ENCODE peak calls at places on chromosomes 1 and 21, in nine cellular contexts. A is AG10803; I is cardiac fibroblast; R is lung; V is lower leg skin; W is brain microvascular endothelial cell; M is mesenchymal stem cell; T is cardiac muscle cell; C is CD8-positive, alpha-beta memory T cell. N is an unnamed sample.

GRCh38 chr1:183879477-183879876 is 74.6 kb downstream of the RGL1 start:
- DNase-seq in A (no peak), I (peak), R (no peak), V (no peak), W (no peak), M (peak), T (no peak), C (no peak), N (no peak)

GRCh38 chr1:6172549-6172948 is 7.6 kb downstream of the CHD5 start:
- DNase-seq in A (no peak), I (no peak), R (no peak), V (no peak), W (no peak), M (no peak), T (no peak), C (no peak), N (peak)

GRCh38 chr1:194474701-194475100 is 1288.3 kb upstream of the B3GALT2 start:
- DNase-seq in A (no peak), I (no peak), R (no peak), V (no peak), W (no peak), M (no peak), T (no peak), C (no peak), N (no peak)

GRCh38 chr21:45330075-45330781 is 42.5 kb upstream of the POFUT2 start:
- DNase-seq in A (peak), I (peak), R (peak), V (no peak), W (peak), M (peak), T (no peak), C (no peak), N (peak)

GRCh38 chr1:147083919-147084272 is 88.4 kb downstream of the PRKAB2 start:
- DNase-seq in A (no peak), I (no peak), R (no peak), V (no peak), W (no peak), M (no peak), T (peak), C (no peak), N (no peak)

GRCh38 chr1:88462481-88463261 is 221.4 kb upstream of the PKN2 start:
- DNase-seq in A (peak), I (peak), R (no peak), V (no peak), W (no peak), M (peak), T (peak), C (no peak), N (peak)

GRCh38 chr1:116671835-116672234 is 4.3 kb upstream of the IGSF3 start:
- DNase-seq in A (no peak), I (no peak), R (no peak), V (no peak), W (no peak), M (no peak), T (no peak), C (no peak), N (no peak)

GRCh38 chr21:40146201-40146890 is 279.1 kb downstream of the PCP4 start:
- DNase-seq in A (no peak), I (no peak), R (no peak), V (peak), W (no peak), M (no peak), T (no peak), C (no peak), N (no peak)

GRCh38 chr21:43305336-43305665 is 121.6 kb downstream of the SIK1 start:
- DNase-seq in A (no peak), I (no peak), R (no peak), V (no peak), W (no peak), M (no peak), T (no peak), C (no peak), N (no peak)

GRCh38 chr1:22163137-22163536 is 20.2 kb upstream of the WNT4 start:
- DNase-seq in A (no peak), I (no peak), R (no peak), V (no peak), W (no peak), M (no peak), T (no peak), C (no peak), N (peak)

GRCh38 chr1:15123925-15124324 is 29.6 kb upstream of the TMEM51 start:
- DNase-seq in A (no peak), I (no peak), R (no peak), V (no peak), W (no peak), M (no peak), T (no peak), C (no peak), N (peak)

GRCh38 chr1:23751050-23751814 is 8.0 kb downstream of the ELOA start:
- DNase-seq in A (peak), I (peak), R (peak), V (peak), W (peak), M (peak), T (peak), C (no peak), N (peak)

GRCh38 chr1:159197767-159198557 is 6.7 kb upstream of the ACKR1 start:
- DNase-seq in A (peak), I (peak), R (peak), V (peak), W (peak), M (peak), T (peak), C (no peak), N (peak)

GRCh38 chr1:237431448-237431847 is 389.5 kb downstream of the RYR2 start:
- DNase-seq in A (no peak), I (no peak), R (no peak), V (no peak), W (no peak), M (no peak), T (no peak), C (no peak), N (no peak)

GRCh38 chr1:189336115-189337100 is 1141.3 kb downstream of the BRINP3 start:
- DNase-seq in A (no peak), I (no peak), R (no peak), V (no peak), W (no peak), M (no peak), T (no peak), C (no peak), N (no peak)

GRCh38 chr1:3805038-3805437 is 8.7 kb upstream of the LRRC47 start:
- DNase-seq in A (no peak), I (no peak), R (no peak), V (no peak), W (no peak), M (no peak), T (no peak), C (no peak), N (no peak)

GRCh38 chr1:209674957-209675566 is at the start of gene G0S2:
- DNase-seq in A (peak), I (peak), R (peak), V (peak), W (no peak), M (peak), T (peak), C (no peak), N (peak)

GRCh38 chr1:172533511-172534116 is 664 bp downstream of the SUCO start:
- DNase-seq in A (peak), I (peak), R (peak), V (peak), W (no peak), M (peak), T (peak), C (peak), N (no peak)

GRCh38 chr1:198387587-198387986 is 152.9 kb downstream of the ATP6V1G3 start:
- DNase-seq in A (peak), I (peak), R (no peak), V (no peak), W (peak), M (peak), T (peak), C (no peak), N (no peak)

GRCh38 chr21:17139696-17140095 is 373.1 kb upstream of the CXADR start:
- DNase-seq in A (no peak), I (peak), R (no peak), V (no peak), W (no peak), M (no peak), T (no peak), C (no peak), N (no peak)

GRCh38 chr1:27235827-27236226 is 1.4 kb downstream of the WDTC1 start:
- DNase-seq in A (peak), I (peak), R (no peak), V (no peak), W (no peak), M (peak), T (no peak), C (no peak), N (no peak)

GRCh38 chr1:233326319-233326994 is 1.1 kb upstream of the MAP3K21 start:
- DNase-seq in A (no peak), I (no peak), R (no peak), V (no peak), W (no peak), M (peak), T (no peak), C (no peak), N (no peak)

GRCh38 chr1:115412733-115413132 is 74.7 kb upstream of the NGF start:
- DNase-seq in A (no peak), I (no peak), R (no peak), V (no peak), W (no peak), M (no peak), T (no peak), C (no peak), N (no peak)

GRCh38 chr1:9225411-9225785 is 9.2 kb upstream of the H6PD start:
- DNase-seq in A (no peak), I (no peak), R (no peak), V (no peak), W (no peak), M (no peak), T (no peak), C (no peak), N (no peak)

GRCh38 chr1:34266127-34266951 is 89.6 kb downstream of the C1orf94 start:
- DNase-seq in A (peak), I (no peak), R (no peak), V (no peak), W (no peak), M (no peak), T (peak), C (no peak), N (peak)

GRCh38 chr1:236058141-236058626 is 6.7 kb downstream of the NID1 start:
- DNase-seq in A (peak), I (peak), R (no peak), V (no peak), W (no peak), M (peak), T (no peak), C (no peak), N (peak)

GRCh38 chr1:245205396-245205795 is 50.6 kb downstream of the KIF26B start:
- DNase-seq in A (peak), I (no peak), R (no peak), V (no peak), W (no peak), M (no peak), T (no peak), C (no peak), N (no peak)

GRCh38 chr1:229344937-229345684 is 2.3 kb upstream of the CCSAP start:
- DNase-seq in A (peak), I (peak), R (no peak), V (no peak), W (no peak), M (no peak), T (no peak), C (no peak), N (peak)

GRCh38 chr1:229341811-229342304 is 989 bp downstream of the CCSAP start:
- DNase-seq in A (peak), I (peak), R (no peak), V (no peak), W (no peak), M (peak), T (no peak), C (no peak), N (no peak)

GRCh38 chr1:229342902-229343587 is at the start of gene CCSAP:
- DNase-seq in A (peak), I (peak), R (no peak), V (peak), W (no peak), M (peak), T (peak), C (no peak), N (peak)

GRCh38 chr1:229342305-229342901 is 444 bp downstream of the CCSAP start:
- DNase-seq in A (peak), I (peak), R (peak), V (peak), W (peak), M (peak), T (peak), C (peak), N (peak)

DNA sequence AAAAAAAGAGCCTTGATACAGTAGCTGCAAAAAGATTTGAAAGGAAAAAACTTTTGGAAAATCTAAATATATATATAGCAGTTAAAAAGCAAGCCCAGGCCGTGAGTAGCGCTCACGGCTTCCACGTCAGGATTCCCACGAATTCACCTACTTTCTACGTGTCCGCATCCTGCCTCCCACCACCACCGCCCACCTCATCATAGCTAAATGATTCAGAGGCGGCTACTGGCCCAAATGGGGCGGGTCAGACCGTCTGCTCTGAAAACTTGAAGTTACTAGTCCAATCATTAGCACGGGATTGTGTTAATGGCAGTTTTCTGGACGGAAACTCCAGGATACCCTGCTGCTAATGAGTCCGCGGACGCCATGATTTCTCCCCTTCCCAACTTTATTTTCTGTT is 1.3 kb upstream of the CCSAP start:
- DNase-seq in A (no peak), I (no peak), R (no peak), V (no peak), W (no peak), M (no peak), T (no peak), C (no peak), N (peak)
- H3K4me3 ChIP-seq in A (peak), I (no peak), R (no peak), V (no peak), W (no peak), M (peak), T (no peak), C (no peak), N (peak)

DNA sequence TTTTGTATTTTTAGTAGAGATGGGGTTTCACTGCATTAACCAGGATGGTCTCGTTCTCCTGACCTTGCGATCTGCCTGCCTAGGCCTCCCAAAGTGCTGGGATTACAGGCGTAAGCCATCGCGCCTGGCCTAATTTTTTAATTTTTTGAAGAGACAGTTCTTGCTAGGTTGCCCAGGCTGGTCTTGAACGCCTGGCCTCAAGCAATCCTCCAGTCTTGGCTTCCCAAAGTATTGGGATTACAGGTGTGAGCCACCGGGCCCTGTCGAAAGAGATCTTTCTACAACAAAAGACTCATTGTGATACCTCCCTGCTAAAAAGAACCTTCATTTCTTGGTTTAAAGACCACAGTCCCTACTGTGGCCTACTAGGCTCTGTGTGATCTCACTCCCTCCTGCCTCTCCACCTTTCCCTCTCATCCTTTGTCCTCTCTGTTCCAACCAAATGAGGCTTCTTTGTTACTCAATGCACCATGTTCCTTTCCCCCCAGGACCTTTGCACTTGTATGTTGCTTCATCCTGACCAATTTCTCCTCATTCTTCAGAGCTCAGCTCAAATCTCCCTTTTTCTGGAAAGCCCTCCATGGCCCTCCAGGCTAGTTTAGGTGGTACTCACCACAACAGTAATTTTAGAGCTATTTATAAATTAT is 1.5 kb upstream of the GPX7 start:
- DNase-seq in A (no peak), I (no peak), R (no peak), V (no peak), W (no peak), M (no peak), T (no peak), C (no peak), N (no peak)
- H3K4me3 ChIP-seq in A (no peak), I (no peak), R (no peak), V (no peak), W (no peak), M (no peak), T (no peak), C (no peak), N (no peak)

GRCh38 chr1:84598846-84599741 is 24.9 kb upstream of the CTBS start:
- DNase-seq in A (peak), I (peak), R (no peak), V (no peak), W (peak), M (peak), T (no peak), C (no peak), N (peak)
- H3K4me3 ChIP-seq in A (no peak), I (peak), R (no peak), V (no peak), W (no peak), M (peak), T (no peak), C (no peak), N (peak)

GRCh38 chr1:7679159-7679872 is 91.8 kb upstream of the VAMP3 start:
- DNase-seq in A (no peak), I (no peak), R (no peak), V (no peak), W (no peak), M (no peak), T (no peak), C (no peak), N (peak)
- H3K4me3 ChIP-seq in A (no peak), I (no peak), R (no peak), V (no peak), W (no peak), M (no peak), T (peak), C (no peak), N (no peak)

DNA sequence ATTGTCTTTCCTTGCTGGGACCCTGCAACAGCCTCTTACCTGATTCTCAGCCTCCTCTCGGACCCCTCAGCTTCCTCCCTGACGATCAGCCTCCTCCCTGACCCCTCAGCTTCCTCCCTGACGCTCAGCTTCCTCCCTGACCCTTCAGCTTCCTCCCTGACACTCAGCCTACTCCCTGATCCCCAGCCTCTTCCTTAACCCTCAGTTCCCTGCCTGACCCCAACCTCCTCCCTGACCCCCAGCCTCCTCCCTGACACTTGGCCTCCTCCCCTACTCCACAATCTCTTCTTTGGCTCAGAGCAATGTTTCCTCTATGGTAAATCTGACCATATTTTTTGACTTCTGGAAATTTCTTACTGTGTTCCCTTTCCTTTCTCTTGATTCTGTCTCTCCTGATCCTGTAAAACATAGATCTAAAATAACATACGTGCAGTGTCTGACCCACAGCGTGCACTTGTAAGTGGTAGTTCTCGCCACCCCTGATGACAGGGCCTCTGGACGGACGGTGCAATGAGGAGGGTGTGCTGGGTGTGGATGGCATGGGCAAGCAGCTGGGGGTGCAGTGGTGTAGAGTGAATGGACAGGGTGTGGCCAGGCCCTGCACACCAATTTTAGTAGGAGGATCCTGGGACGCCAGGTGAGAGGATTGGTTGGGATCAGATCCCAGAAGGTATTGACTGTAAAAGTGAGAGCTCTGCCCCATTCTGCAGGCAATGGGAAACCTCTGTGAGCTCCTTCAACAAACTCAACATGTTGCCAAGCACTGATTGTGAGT is 264.1 kb downstream of the FOXD2 start:
- DNase-seq in A (no peak), I (no peak), R (no peak), V (no peak), W (no peak), M (no peak), T (no peak), C (no peak), N (no peak)
- H3K4me3 ChIP-seq in A (no peak), I (no peak), R (no peak), V (no peak), W (no peak), M (no peak), T (no peak), C (no peak), N (no peak)

DNA sequence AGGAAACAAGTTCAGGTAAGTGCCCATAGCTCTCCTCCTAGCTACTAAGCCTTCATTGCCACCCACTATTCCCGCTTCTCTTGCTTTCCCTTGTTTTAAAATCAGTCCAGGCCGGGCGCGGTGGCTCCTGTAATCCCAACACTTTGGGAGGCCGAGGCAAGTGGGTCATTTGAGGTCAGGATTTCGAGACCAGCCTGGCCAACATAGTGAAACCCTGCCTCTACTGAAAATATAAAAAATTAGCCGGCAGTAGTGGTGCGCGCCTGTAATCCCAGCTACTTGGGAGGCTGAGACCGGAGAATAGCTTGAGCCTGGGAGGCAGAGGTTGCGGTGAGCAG is 4.4 kb upstream of the CTTNBP2NL start:
- DNase-seq in A (no peak), I (no peak), R (peak), V (no peak), W (no peak), M (no peak), T (no peak), C (no peak), N (no peak)
- H3K4me3 ChIP-seq in A (peak), I (peak), R (no peak), V (no peak), W (no peak), M (peak), T (no peak), C (no peak), N (peak)

DNA sequence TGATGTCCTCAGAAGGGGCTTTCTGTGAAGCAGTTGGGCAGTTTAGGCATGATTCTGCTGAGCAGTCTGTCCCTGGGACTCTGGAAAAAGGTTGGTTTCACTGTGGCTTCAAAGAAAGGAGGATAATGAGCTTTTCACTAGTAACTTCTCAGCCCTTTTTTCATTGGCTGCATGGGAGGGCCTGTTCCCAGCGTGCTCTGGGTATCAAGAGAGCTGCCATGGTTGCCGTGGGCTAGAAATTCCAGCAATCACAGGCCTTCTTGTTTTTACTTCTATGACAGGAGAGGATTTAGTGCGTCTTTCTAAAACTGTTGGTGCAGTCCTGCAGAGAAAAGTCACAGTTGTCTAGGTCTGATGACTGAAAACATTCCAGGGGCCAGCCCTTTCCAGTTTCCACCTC is 7.2 kb downstream of the SZRD1 start:
- DNase-seq in A (no peak), I (no peak), R (no peak), V (no peak), W (no peak), M (peak), T (no peak), C (no peak), N (no peak)
- H3K4me3 ChIP-seq in A (no peak), I (no peak), R (no peak), V (no peak), W (no peak), M (no peak), T (no peak), C (no peak), N (no peak)

DNA sequence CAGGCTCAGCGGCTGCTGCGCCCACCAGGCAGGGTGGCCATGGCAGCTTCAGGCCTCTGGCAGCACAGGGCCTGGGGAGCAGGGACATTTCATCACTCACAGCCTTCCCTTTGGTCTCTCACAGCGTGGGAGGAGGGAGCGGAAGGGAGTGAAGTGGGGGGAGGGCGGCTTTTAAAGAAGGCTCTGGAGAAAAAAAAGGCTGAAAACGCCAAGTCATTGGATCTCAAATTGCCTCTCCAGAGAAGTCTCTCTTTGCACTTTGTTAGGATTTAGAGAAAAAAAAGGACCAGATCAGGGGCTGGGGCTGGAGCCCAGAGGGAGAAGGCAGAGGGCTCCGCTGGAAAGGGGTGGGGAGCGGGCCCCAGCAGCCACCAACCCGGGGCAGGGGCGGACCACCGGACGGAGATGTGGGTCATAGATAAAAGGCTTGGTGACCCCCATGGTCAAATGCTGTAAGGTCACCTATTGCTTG is 209.9 kb downstream of the GRIK3 start:
- DNase-seq in A (no peak), I (no peak), R (no peak), V (no peak), W (no peak), M (no peak), T (peak), C (no peak), N (peak)
- H3K4me3 ChIP-seq in A (no peak), I (no peak), R (no peak), V (no peak), W (no peak), M (no peak), T (no peak), C (no peak), N (no peak)

N was measured in osteoblast.